ENCODE peak calls at places on chromosomes 6 and 20, in five cellular contexts. V is stimulated activated effector memory CD8-positive, alpha-beta T cell treated with anti-CD3 and anti-CD28 coated beads, Interleukin-12 subunit alpha, Interleukin-12 subunit beta, amount 100 ng/mL, for 72 hours; Z is sciatic nerve; I is H9; T is hippocampal formation. W is an unnamed sample.

GRCh38 chr6:138291036-138291848 is 73.0 kb upstream of the PBOV1 start:
- DNase-seq in V (no peak), Z (no peak), I (no peak), T (no peak), W (no peak)

GRCh38 chr6:21305827-21306469 is 287.6 kb upstream of the SOX4 start:
- DNase-seq in V (no peak), Z (no peak), I (no peak), T (no peak), W (no peak)

GRCh38 chr6:29531668-29532067 is 27.9 kb downstream of the UBD start:
- DNase-seq in V (no peak), Z (no peak), I (no peak), T (no peak), W (no peak)

GRCh38 chr6:39791850-39792500 is at the start of gene DAAM2:
- DNase-seq in V (no peak), Z (peak), I (peak), T (peak), W (peak)

GRCh38 chr20:46414608-46415007 is 8.2 kb upstream of the ELMO2 start:
- DNase-seq in V (no peak), Z (no peak), I (no peak), T (no peak), W (no peak)

GRCh38 chr6:149983145-149983544 is 19.4 kb downstream of the ULBP1 start:
- DNase-seq in V (no peak), Z (no peak), I (no peak), T (no peak), W (no peak)

GRCh38 chr6:12761376-12762115 is 45.0 kb downstream of the PHACTR1 start:
- DNase-seq in V (no peak), Z (no peak), I (no peak), T (no peak), W (no peak)

GRCh38 chr6:1200706-1201105 is 111.2 kb upstream of the FOXQ1 start:
- DNase-seq in V (no peak), Z (no peak), I (no peak), T (no peak), W (no peak)

GRCh38 chr6:14932485-14933178 is 313.2 kb upstream of the JARID2 start:
- DNase-seq in V (no peak), Z (no peak), I (no peak), T (peak), W (peak)

GRCh38 chr6:169619650-169620049 is 82.2 kb downstream of the WDR27 start:
- DNase-seq in V (no peak), Z (no peak), I (no peak), T (no peak), W (no peak)

GRCh38 chr6:157996918-157997702 is 15.4 kb downstream of the SYNJ2 start:
- DNase-seq in V (no peak), Z (no peak), I (no peak), T (no peak), W (no peak)

GRCh38 chr20:24611360-24612140 is 142.1 kb downstream of the SYNDIG1 start:
- DNase-seq in V (no peak), Z (no peak), I (no peak), T (no peak), W (no peak)

GRCh38 chr6:10479939-10480700 is 41.0 kb upstream of the GCNT2 start:
- DNase-seq in V (no peak), Z (no peak), I (no peak), T (no peak), W (no peak)

GRCh38 chr20:6142348-6142993 is 19.6 kb upstream of the FERMT1 start:
- DNase-seq in V (peak), Z (no peak), I (no peak), T (peak), W (peak)

GRCh38 chr6:75528423-75528822 is 34.8 kb upstream of the FILIP1 start:
- DNase-seq in V (no peak), Z (no peak), I (no peak), T (no peak), W (no peak)

GRCh38 chr6:27777614-27778355 is 134.4 kb downstream of the OR2B2 start:
- DNase-seq in V (no peak), Z (no peak), I (peak), T (no peak), W (no peak)

GRCh38 chr20:44392776-44393607 is 37.5 kb downstream of the HNF4A start:
- DNase-seq in V (no peak), Z (no peak), I (no peak), T (no peak), W (no peak)

GRCh38 chr6:53896237-53896636 is 101.4 kb downstream of the LRRC1 start:
- DNase-seq in V (no peak), Z (no peak), I (no peak), T (no peak), W (no peak)